ENCODE peak calls at places on chromosomes 3 and 15, in five cellular contexts. L is Kasumi-1, S is stomach, V is WERI-Rb-1, E is T-helper 1 cell. A is an unnamed sample.
A peak's percentile ranks its signal among the peaks of the same experiment; 100 is the strongest.

GRCh38 chr3:148128136-148128535 is 569.6 kb upstream of the AGTR1 start:
- DNase-seq in L (no peak), S (no peak), V (peak; percentile 63), E (no peak), A (no peak)

GRCh38 chr15:66815322-66815721 is 113.3 kb downstream of the SMAD6 start:
- DNase-seq in L (peak; percentile 33), S (no peak), V (no peak), E (no peak), A (no peak)

GRCh38 chr15:22794621-22795167 is 8.2 kb downstream of the NIPA1 start:
- DNase-seq in L (no peak), S (no peak), V (no peak), E (no peak), A (no peak)

GRCh38 chr15:28935316-28935715 is 49.5 kb downstream of the APBA2 start:
- DNase-seq in L (peak; percentile 71), S (no peak), V (no peak), E (no peak), A (peak; percentile 53)

GRCh38 chr15:30921781-30922371 is 18.2 kb downstream of the FAN1 start:
- DNase-seq in L (no peak), S (peak; percentile 54), V (no peak), E (no peak), A (no peak)

GRCh38 chr3:75985432-75985831 is 200.1 kb upstream of the ZNF717 start:
- DNase-seq in L (no peak), S (no peak), V (no peak), E (no peak), A (no peak)

GRCh38 chr3:192207661-192208060 is 519.7 kb downstream of the FGF12 start:
- DNase-seq in L (no peak), S (no peak), V (peak; percentile 5), E (no peak), A (no peak)

GRCh38 chr3:190318666-190319065 is 3.6 kb downstream of the CLDN1 start:
- DNase-seq in L (no peak), S (no peak), V (no peak), E (no peak), A (no peak)

GRCh38 chr3:45896956-45897355 is 10.6 kb downstream of the CCR9 start:
- DNase-seq in L (no peak), S (no peak), V (no peak), E (no peak), A (no peak)

GRCh38 chr3:18937574-18937973 is 210.7 kb upstream of the KCNH8 start:
- DNase-seq in L (no peak), S (no peak), V (no peak), E (no peak), A (no peak)

GRCh38 chr3:67635806-67636205 is 18.6 kb downstream of the SUCLG2 start:
- DNase-seq in L (no peak), S (no peak), V (no peak), E (no peak), A (no peak)

GRCh38 chr3:33392703-33393125 is 47.5 kb downstream of the UBP1 start:
- DNase-seq in L (no peak), S (no peak), V (no peak), E (no peak), A (no peak)

GRCh38 chr3:46405301-46406079 is 1.4 kb downstream of the CCR5AS start:
- DNase-seq in L (no peak), S (peak; percentile 65), V (no peak), E (no peak), A (no peak)

GRCh38 chr3:128226794-128227399 is 73.6 kb downstream of the EEFSEC start:
- DNase-seq in L (no peak), S (no peak), V (peak; percentile 61), E (no peak), A (peak; percentile 26)

GRCh38 chr15:98905981-98906711 is 101.4 kb downstream of the PGPEP1L start:
- DNase-seq in L (no peak), S (no peak), V (no peak), E (no peak), A (no peak)

GRCh38 chr15:32898414-32898813 is 180.6 kb downstream of the GREM1 start:
- DNase-seq in L (no peak), S (no peak), V (no peak), E (no peak), A (no peak)

GRCh38 chr3:195184716-195185421 is 86.1 kb downstream of the XXYLT1 start:
- DNase-seq in L (no peak), S (no peak), V (no peak), E (no peak), A (no peak)

GRCh38 chr3:177213806-177214528 is 16.7 kb upstream of the TBL1XR1 start:
- DNase-seq in L (no peak), S (no peak), V (no peak), E (no peak), A (no peak)

GRCh38 chr3:101720851-101721649 is 3.4 kb upstream of the CEP97 start:
- DNase-seq in L (no peak), S (no peak), V (no peak), E (no peak), A (no peak)

GRCh38 chr3:153028336-153028735 is 133.7 kb upstream of the RAP2B start:
- DNase-seq in L (no peak), S (no peak), V (no peak), E (no peak), A (no peak)

GRCh38 chr3:144866504-144866903 is 894.9 kb downstream of the DIPK2A start:
- DNase-seq in L (peak; percentile 75), S (no peak), V (no peak), E (no peak), A (no peak)

GRCh38 chr15:68227806-68228142 is 1.8 kb downstream of the CLN6 start:
- DNase-seq in L (no peak), S (no peak), V (no peak), E (no peak), A (no peak)

GRCh38 chr3:15097889-15098288 is 1.1 kb downstream of the RBSN start:
- DNase-seq in L (peak; percentile 33), S (no peak), V (no peak), E (no peak), A (peak; percentile 29)

GRCh38 chr3:65658398-65658797 is 380.3 kb downstream of the MAGI1 start:
- DNase-seq in L (no peak), S (no peak), V (no peak), E (no peak), A (no peak)

GRCh38 chr15:77654975-77655374 is 22.3 kb upstream of the LINGO1 start:
- DNase-seq in L (peak; percentile 24), S (no peak), V (peak; percentile 74), E (no peak), A (no peak)

GRCh38 chr15:98311566-98312188 is 336.7 kb upstream of the IGF1R start:
- DNase-seq in L (peak; percentile 57), S (peak; percentile 87), V (peak; percentile 64), E (peak; percentile 31), A (peak; percentile 78)

GRCh38 chr3:23071758-23072157 is 131.4 kb upstream of the UBE2E2 start:
- DNase-seq in L (peak; percentile 87), S (no peak), V (no peak), E (no peak), A (no peak)

GRCh38 chr15:45151998-45152828 is 22.4 kb downstream of the DUOX1 start:
- DNase-seq in L (no peak), S (no peak), V (no peak), E (no peak), A (no peak)

GRCh38 chr3:64686446-64686908 is 1.3 kb downstream of the ADAMTS9 start:
- DNase-seq in L (no peak), S (peak; percentile 32), V (peak; percentile 37), E (no peak), A (no peak)

GRCh38 chr3:159356606-159357005 is 554.8 kb downstream of the MFSD1 start:
- DNase-seq in L (no peak), S (no peak), V (no peak), E (no peak), A (no peak)

GRCh38 chr15:60899322-60899966 is 329.7 kb downstream of the RORA start:
- DNase-seq in L (no peak), S (no peak), V (no peak), E (no peak), A (no peak)

GRCh38 chr3:187975571-187976360 is 178.2 kb upstream of the LPP start:
- DNase-seq in L (no peak), S (no peak), V (no peak), E (no peak), A (no peak)

A was measured in CD8-positive, alpha-beta T cell.